ENCODE peak calls at places on chromosome 11, in four cellular contexts. H is A673, Q is cardiac muscle cell, S is small intestine. V is an unnamed sample. For H3K36me3 and H3K4me1, the result is how much of the 10 kb centered on the place peaks cover.

GRCh38 chr11:61041755-61042518 is 60.4 kb upstream of the CD5 start:
- DNase-seq in H (no peak), Q (peak), S (peak), V (peak)

GRCh38 chr11:100563541-100564280 is 123.4 kb upstream of the ARHGAP42 start:
- DNase-seq in H (peak), Q (no peak), S (no peak), V (no peak)

GRCh38 chr11:2091112-2091746 is 48.0 kb downstream of the IGF2 start:
- DNase-seq in H (no peak), Q (no peak), S (no peak), V (no peak)

GRCh38 chr11:72425053-72425980 is 9.0 kb downstream of the CLPB start:
- DNase-seq in H (no peak), Q (no peak), S (no peak), V (no peak)

GRCh38 chr11:75656044-75656726 is 12.7 kb downstream of the MAP6 start:
- DNase-seq in H (no peak), Q (no peak), S (no peak), V (peak)

GRCh38 chr11:94877446-94878200 is 95.7 kb downstream of the CWC15 start:
- DNase-seq in H (no peak), Q (no peak), S (no peak), V (no peak)

GRCh38 chr11:29486301-29486700 is 530.5 kb downstream of the KCNA4 start:
- DNase-seq in H (peak), Q (no peak), S (no peak), V (no peak)

GRCh38 chr11:39236916-39237315 is 2222.5 kb downstream of the LRRC4C start:
- DNase-seq in H (peak), Q (no peak), S (no peak), V (no peak)

GRCh38 chr11:120055646-120056045 is 82.3 kb downstream of the TRIM29 start:
- DNase-seq in H (no peak), Q (peak), S (no peak), V (no peak)

GRCh38 chr11:85647604-85648299 is at the start of gene TMEM126A:
- DNase-seq in H (peak), Q (peak), S (peak), V (peak)

GRCh38 chr11:127789887-127790286 is 789.3 kb upstream of the KIRREL3 start:
- DNase-seq in H (peak), Q (peak), S (no peak), V (peak)

GRCh38 chr11:117064275-117064674 is 34.0 kb downstream of the SIK3 start:
- DNase-seq in H (no peak), Q (no peak), S (no peak), V (no peak)

GRCh38 chr11:9096427-9096826 is 5.0 kb upstream of the SCUBE2 start:
- DNase-seq in H (no peak), Q (no peak), S (no peak), V (no peak)

GRCh38 chr11:126465573-126466287 is 110.2 kb downstream of the ST3GAL4 start:
- DNase-seq in H (peak), Q (no peak), S (no peak), V (no peak)

GRCh38 chr11:46119352-46120216 is 1.7 kb downstream of the PHF21A start:
- DNase-seq in H (peak), Q (peak), S (peak), V (no peak)

GRCh38 chr11:36070215-36070976 is 126.5 kb downstream of the LDLRAD3 start:
- DNase-seq in H (no peak), Q (no peak), S (no peak), V (no peak)

GRCh38 chr11:67286621-67287333 is 2.3 kb upstream of the ANKRD13D start:
- DNase-seq in H (no peak), Q (no peak), S (no peak), V (no peak)

GRCh38 chr11:61532136-61533038 is 23.8 kb downstream of the LRRC10B start:
- DNase-seq in H (peak), Q (peak), S (peak), V (peak)

GRCh38 chr11:93370260-93370659 is 39.7 kb downstream of the DEUP1 start:
- DNase-seq in H (no peak), Q (no peak), S (no peak), V (no peak)

GRCh38 chr11:78460468-78460867 is 42.8 kb upstream of the GAB2 start:
- DNase-seq in H (peak), Q (no peak), S (no peak), V (no peak)

GRCh38 chr11:120715239-120715638 is 203.7 kb downstream of the GRIK4 start:
- DNase-seq in H (peak), Q (no peak), S (no peak), V (peak)

GRCh38 chr11:10489444-10489785 is 34.4 kb downstream of the AMPD3 start:
- DNase-seq in H (no peak), Q (no peak), S (no peak), V (no peak)

GRCh38 chr11:589798-590197 is 13.5 kb downstream of the PHRF1 start:
- DNase-seq in H (no peak), Q (no peak), S (no peak), V (no peak)

GRCh38 chr11:17796154-17796553 is 61.6 kb downstream of the KCNC1 start:
- DNase-seq in H (no peak), Q (no peak), S (no peak), V (no peak)

GRCh38 chr11:74354036-74354435 is 42.6 kb upstream of the P4HA3 start:
- DNase-seq in H (no peak), Q (no peak), S (no peak), V (no peak)

GRCh38 chr11:58027341-58027740 is 3.4 kb upstream of the OR6Q1 start:
- DNase-seq in H (no peak), Q (no peak), S (no peak), V (no peak)

GRCh38 chr11:17591293-17591692 is 44.2 kb downstream of the OTOG start:
- DNase-seq in H (no peak), Q (no peak), S (no peak), V (no peak)

GRCh38 chr11:93952082-93952780 is 68.9 kb upstream of the HEPHL1 start:
- DNase-seq in H (no peak), Q (no peak), S (no peak), V (no peak)

GRCh38 chr11:69089258-69089657 is 40.5 kb downstream of the TPCN2 start:
- DNase-seq in H (no peak), Q (no peak), S (no peak), V (no peak)

GRCh38 chr11:69094111-69094914 is 45.6 kb downstream of the TPCN2 start:
- DNase-seq in H (no peak), Q (no peak), S (no peak), V (no peak)

GRCh38 chr11:69092263-69092662 is 43.5 kb downstream of the TPCN2 start:
- DNase-seq in H (no peak), Q (no peak), S (no peak), V (no peak)

GRCh38 chr11:69093106-69093505 is 44.4 kb downstream of the TPCN2 start:
- DNase-seq in H (no peak), Q (no peak), S (no peak), V (no peak)

DNA sequence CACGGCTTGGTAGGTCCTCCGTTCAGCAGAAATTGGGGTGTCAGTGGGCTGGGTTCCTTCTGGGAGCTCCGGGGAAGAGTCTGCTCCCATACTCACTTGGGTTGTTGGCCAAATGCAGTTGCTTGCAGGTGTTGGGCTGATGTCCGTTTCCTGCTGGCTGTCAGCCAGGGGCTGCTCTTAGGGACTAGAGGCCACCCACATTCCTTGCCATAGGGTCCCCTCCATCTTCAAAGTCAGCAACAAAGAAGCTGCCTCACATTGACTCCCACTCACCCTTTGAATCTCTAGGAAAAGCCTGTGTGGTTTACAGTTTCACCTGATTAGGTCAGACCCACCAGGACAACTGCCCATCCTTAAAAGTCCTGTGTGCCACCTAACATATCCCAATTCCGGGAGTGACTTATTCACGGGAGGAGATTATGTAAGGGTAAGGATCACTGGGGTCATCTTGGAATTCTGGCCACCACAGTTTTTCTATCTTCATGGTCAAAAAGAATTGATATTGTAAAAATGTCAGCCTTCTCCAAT is 43.0 kb downstream of the TPCN2 start:
- DNase-seq in H (no peak), Q (no peak), S (no peak), V (no peak)
- H3K36me3 ChIP-seq in H (under half), Q (under half), S (under half), V (under half)

DNA sequence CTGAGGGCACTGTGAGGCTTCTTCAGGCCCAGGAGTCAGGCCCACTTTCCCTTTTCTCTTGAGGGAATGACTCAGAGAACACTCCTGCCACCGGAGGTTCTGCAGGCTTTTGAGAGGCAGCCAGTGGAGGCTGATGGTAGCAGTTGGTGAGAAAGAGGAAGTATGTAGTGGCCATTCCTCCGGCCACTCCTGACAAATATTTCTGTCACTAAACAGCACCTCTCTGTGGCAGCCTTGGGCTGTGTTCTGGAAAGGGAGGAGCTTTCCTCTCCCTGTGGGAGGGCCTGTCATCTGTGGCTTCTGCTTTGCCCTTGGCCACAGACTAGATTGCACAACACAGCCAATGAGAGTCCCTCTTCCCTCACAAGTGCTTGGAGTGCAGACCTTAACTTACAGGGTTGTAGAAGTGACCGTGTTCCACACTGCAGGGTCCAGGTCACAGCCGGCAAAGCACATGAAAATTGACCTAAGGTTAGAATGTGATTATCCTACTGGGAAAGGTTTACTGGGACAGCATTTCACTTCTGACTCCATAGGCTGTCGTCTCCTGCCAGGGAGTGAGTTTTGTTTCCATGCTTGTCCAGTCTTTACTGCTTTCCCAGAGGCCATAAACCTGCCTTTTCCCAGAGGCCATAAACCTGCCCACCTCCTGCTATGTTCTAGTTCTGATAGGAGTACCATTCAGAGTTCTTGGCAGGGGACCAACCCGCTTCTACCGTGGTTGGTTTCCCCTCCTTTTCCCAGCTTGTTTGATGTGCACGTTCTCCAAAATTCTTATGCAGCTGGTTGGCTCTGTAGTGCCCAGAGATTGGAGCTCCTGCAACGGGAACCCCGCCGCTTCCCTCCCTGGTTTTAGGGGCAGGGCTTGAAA is 33.3 kb downstream of the MARK2 start:
- DNase-seq in H (peak), Q (peak), S (peak), V (peak)
- H3K4me3 ChIP-seq in H (no peak), Q (no peak), S (no peak), V (no peak)

DNA sequence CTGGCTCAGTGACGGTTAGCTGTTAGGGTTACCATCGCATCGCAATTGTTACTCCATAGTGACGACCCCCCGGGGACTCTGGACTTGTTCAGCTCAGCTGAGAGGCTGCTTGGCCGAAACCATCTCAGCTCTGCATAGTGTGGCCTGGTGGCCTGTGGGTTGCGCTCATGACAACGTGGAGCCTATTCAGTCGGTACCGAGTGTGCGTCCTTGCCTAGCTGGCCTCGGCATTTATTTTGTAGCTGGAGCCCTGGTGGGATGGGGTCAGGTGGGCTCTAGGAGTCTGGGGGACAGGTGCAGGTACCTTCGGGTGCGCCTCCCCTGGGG is 13.5 kb downstream of the LRP5 start:
- DNase-seq in H (no peak), Q (no peak), S (no peak), V (no peak)
- H3K4me1 ChIP-seq in H (under half), Q (under half), S (under half), V (under half)

GRCh38 chr11:68542617-68543016 is 82.1 kb downstream of the PPP6R3 start:
- DNase-seq in H (peak), Q (no peak), S (no peak), V (no peak)
- H3K36me3 ChIP-seq in H (half or more), Q (under half), S (under half), V (under half)

DNA sequence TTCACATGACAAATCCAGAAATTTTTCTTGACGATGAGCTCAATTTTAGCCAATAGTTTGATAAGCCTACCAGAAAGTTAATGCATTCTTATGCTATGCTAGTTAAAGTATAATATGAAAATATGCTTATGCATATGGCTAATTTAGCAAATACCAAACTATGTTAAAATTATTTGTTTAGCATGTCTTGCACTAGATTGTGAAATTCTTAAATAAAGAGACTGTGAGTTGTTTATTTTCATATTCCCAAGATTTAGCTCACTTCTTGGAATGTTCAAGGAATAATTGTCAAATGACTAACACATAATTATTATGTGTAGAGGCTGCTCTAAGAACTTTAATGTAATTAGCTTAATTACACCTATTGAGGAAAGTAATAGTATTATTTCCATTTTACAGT is 45.8 kb upstream of the ARHGAP20 start:
- DNase-seq in H (no peak), Q (no peak), S (no peak), V (no peak)
- H3K4me3 ChIP-seq in H (no peak), Q (no peak), S (no peak), V (no peak)

GRCh38 chr11:44606472-44606871 is 41.0 kb downstream of the CD82 start:
- DNase-seq in H (no peak), Q (no peak), S (no peak), V (no peak)

GRCh38 chr11:44605068-44605708 is 39.7 kb downstream of the CD82 start:
- DNase-seq in H (no peak), Q (no peak), S (no peak), V (no peak)

GRCh38 chr11:44602810-44603410 is 37.4 kb downstream of the CD82 start:
- DNase-seq in H (no peak), Q (no peak), S (no peak), V (no peak)

GRCh38 chr11:44605965-44606364 is 40.5 kb downstream of the CD82 start:
- DNase-seq in H (no peak), Q (no peak), S (no peak), V (no peak)

DNA sequence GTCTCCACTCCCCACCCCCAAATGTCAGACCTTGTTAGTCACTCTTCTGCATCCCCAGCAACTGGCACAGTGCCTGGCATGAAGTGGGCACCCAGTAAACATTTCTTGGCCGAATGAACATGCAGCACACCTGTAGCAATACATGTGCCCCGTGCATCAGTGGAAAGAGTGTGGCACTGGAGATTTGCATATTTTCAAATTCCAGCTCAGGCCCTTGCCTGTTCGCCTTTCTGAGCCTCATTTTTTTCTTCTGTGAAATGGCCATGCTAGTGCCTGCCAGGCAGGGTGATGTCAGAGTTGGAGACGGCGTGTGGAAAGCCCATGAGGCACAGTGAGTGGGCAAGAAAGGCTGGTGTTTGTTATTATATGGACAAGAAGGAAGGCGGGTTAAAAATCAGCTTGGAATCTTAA is 38.7 kb downstream of the CD82 start:
- DNase-seq in H (no peak), Q (no peak), S (no peak), V (no peak)
- H3K4me1 ChIP-seq in H (under half), Q (under half), S (under half), V (under half)

DNA sequence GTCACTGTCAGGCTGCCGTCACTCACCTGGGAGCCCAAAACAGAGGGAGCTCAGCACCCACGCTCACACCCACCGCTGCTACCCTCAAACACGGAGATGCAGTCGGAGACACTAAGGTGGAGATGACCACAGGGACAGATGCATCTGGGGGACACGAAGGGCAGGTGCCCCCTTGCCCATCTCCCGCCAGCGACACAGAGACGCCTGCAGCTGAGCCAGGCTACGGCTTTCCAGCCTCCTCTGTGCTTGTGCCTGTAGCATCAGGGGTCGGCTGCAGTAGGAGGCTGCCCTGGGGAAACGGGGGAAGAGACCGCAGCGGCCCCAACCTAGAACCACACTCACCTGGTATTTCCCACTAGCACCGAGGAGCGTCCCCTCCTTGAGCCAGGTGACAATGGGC is 19.3 kb downstream of the IGSF9B start:
- DNase-seq in H (no peak), Q (no peak), S (no peak), V (no peak)
- H3K36me3 ChIP-seq in H (under half), Q (under half), S (under half), V (under half)

GRCh38 chr11:118310781-118311485 is 6.4 kb downstream of the CD3E start:
- DNase-seq in H (no peak), Q (no peak), S (no peak), V (no peak)
- H3K4me3 ChIP-seq in H (no peak), Q (no peak), S (no peak), V (no peak)

DNA sequence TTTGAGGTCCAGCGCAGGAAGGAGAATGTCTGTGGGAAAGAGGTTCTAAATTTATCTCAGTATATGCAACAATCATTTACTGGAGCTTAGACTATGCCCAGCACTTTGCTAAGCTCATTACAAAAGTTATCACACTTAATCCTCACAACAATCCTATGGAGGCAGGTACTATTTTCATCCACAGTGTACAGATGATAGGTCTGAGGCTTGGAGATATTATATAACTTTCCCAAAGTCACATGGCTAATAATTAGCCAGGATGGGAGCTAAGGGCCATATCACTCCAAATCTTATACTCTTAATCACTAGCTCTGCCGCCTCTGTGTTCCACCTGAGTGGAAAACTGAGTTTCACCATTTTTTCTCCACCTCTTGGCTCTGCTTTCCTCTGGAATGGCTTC is 47.3 kb upstream of the CAPRIN1 start:
- DNase-seq in H (no peak), Q (no peak), S (peak), V (no peak)
- H3K4me1 ChIP-seq in H (under half), Q (under half), S (under half), V (under half)